ENCODE peak calls at places on chromosomes 7 and 10, in five cellular contexts. Z is cardiac muscle cell; B is hypothalamus; Q is BJ; D is activated CD8-positive, alpha-beta T cell treated with anti-CD3 and anti-CD28 coated beads, Interleukin-2, amount 10 ng/mL, durations not matched to agents 7 days and 5 days. C is an unnamed sample.

GRCh38 chr7:121369462-121369861 is 26.6 kb downstream of the FAM3C start:
- DNase-seq in Z (peak), B (no peak), Q (no peak), D (no peak), C (no peak)

GRCh38 chr7:37429435-37429791 is 19.3 kb downstream of the ELMO1 start:
- DNase-seq in Z (no peak), B (no peak), Q (no peak), D (no peak), C (no peak)

GRCh38 chr10:576130-576465 is 113.4 kb downstream of the DIP2C start:
- DNase-seq in Z (peak), B (no peak), Q (no peak), D (no peak), C (no peak)

GRCh38 chr10:33897255-33897893 is 562.9 kb upstream of the NRP1 start:
- DNase-seq in Z (peak), B (no peak), Q (no peak), D (no peak), C (no peak)

GRCh38 chr10:86673827-86674581 is 5.7 kb downstream of the LDB3 start:
- DNase-seq in Z (no peak), B (no peak), Q (no peak), D (no peak), C (peak)

GRCh38 chr7:127253289-127254162 is 785 bp upstream of the GRM8 start:
- DNase-seq in Z (peak), B (peak), Q (no peak), D (peak), C (peak)

GRCh38 chr10:6247041-6247712 is 44.4 kb downstream of the PFKFB3 start:
- DNase-seq in Z (peak), B (no peak), Q (no peak), D (no peak), C (peak)

GRCh38 chr10:96416643-96417042 is 57.8 kb upstream of the OPALIN start:
- DNase-seq in Z (peak), B (no peak), Q (no peak), D (no peak), C (no peak)

GRCh38 chr10:51230828-51231227 is 156.5 kb downstream of the PRKG1 start:
- DNase-seq in Z (no peak), B (no peak), Q (no peak), D (no peak), C (no peak)

GRCh38 chr10:6203331-6204062 is 765 bp downstream of the PFKFB3 start:
- DNase-seq in Z (peak), B (no peak), Q (no peak), D (peak), C (peak)

GRCh38 chr10:28095791-28096367 is 97.0 kb upstream of the ODAD2 start:
- DNase-seq in Z (no peak), B (no peak), Q (no peak), D (no peak), C (no peak)

GRCh38 chr10:63464402-63465292 is 1.1 kb downstream of the JMJD1C start:
- DNase-seq in Z (peak), B (no peak), Q (no peak), D (no peak), C (no peak)

GRCh38 chr7:129923709-129924108 is 29.1 kb downstream of the UBE2H start:
- DNase-seq in Z (peak), B (no peak), Q (peak), D (no peak), C (no peak)

GRCh38 chr7:95011156-95011928 is 103.9 kb downstream of the PPP1R9A start:
- DNase-seq in Z (peak), B (no peak), Q (peak), D (no peak), C (no peak)

C was measured in retina.